ENCODE peak calls at places on chromosomes 7 and 10, in ten cellular contexts. V is stimulated activated CD8-positive, alpha-beta memory T cell treated with anti-CD3 and anti-CD28 coated beads, Interleukin-15, amount 100 ng/mL, for 1 hour; O is activated naive CD8-positive, alpha-beta T cell treated with anti-CD3 and anti-CD28 coated beads, Interleukin-2, amount 10 ng/mL, durations not matched to agents 7 days and 5 days; N is head of caudate nucleus; M is cardiac fibroblast; P is IMR-90; R is erythroblast; G is posterior cingulate gyrus; Q is stimulated activated CD4-positive, alpha-beta T cell treated with anti-CD3 and anti-CD28 coated beads, Interleukin-2, amount 100 ng/mL, for 48 hours; Y is mesendoderm. F is an unnamed sample.

GRCh38 chr7:123185756-123186155 is 14.0 kb downstream of the SLC13A1 start:
- DNase-seq in V (no peak), P (no peak), M (no peak), Q (no peak), O (no peak), Y (peak), G (no peak), N (no peak), R (no peak), F (no peak)

GRCh38 chr7:134785842-134786241 is 6.4 kb downstream of the CALD1 start:
- DNase-seq in O (no peak), N (no peak), V (no peak), P (no peak), Q (no peak), R (no peak), G (no peak), M (no peak), Y (no peak), F (no peak)

GRCh38 chr10:7092603-7093002 is 318.2 kb downstream of the SFMBT2 start:
- DNase-seq in O (no peak), Q (no peak), G (no peak), P (no peak), R (no peak), M (no peak), V (no peak), Y (no peak), N (no peak), F (no peak)

GRCh38 chr10:6199131-6199733 is 3.5 kb upstream of the PFKFB3 start:
- DNase-seq in O (no peak), R (no peak), M (no peak), Q (no peak), N (no peak), V (no peak), Y (no peak), P (no peak), G (no peak), F (no peak)

GRCh38 chr10:128161031-128161430 is 34.8 kb upstream of the MKI67 start:
- DNase-seq in M (no peak), Y (no peak), N (no peak), O (no peak), P (no peak), R (no peak), V (no peak), Q (no peak), G (no peak), F (no peak)

GRCh38 chr7:111364413-111364812 is 197.9 kb downstream of the IMMP2L start:
- DNase-seq in V (no peak), O (no peak), M (peak), P (peak), N (peak), G (no peak), Q (no peak), R (no peak), Y (no peak), F (no peak)

GRCh38 chr7:23468721-23469149 is 1.6 kb downstream of the IGF2BP3 start:
- DNase-seq in V (no peak), G (no peak), Q (no peak), P (no peak), O (no peak), R (peak), M (no peak), N (no peak), Y (peak), F (peak)

GRCh38 chr7:48781783-48782182 is 142.6 kb upstream of the CDC14C start:
- DNase-seq in Q (no peak), V (no peak), Y (no peak), M (no peak), P (no peak), G (no peak), O (no peak), N (no peak), R (no peak), F (no peak)

GRCh38 chr10:6643962-6644361 is 63.9 kb upstream of the PRKCQ start:
- DNase-seq in Y (no peak), M (no peak), N (no peak), G (no peak), Q (no peak), P (no peak), V (no peak), O (no peak), R (no peak), F (no peak)

GRCh38 chr10:128641998-128642397 is 515.8 kb upstream of the MKI67 start:
- DNase-seq in Q (no peak), G (no peak), P (no peak), V (no peak), R (no peak), N (peak), O (no peak), M (no peak), Y (peak), F (no peak)

GRCh38 chr7:90345548-90346319 is 782 bp upstream of the GTPBP10 start:
- DNase-seq in Q (no peak), O (no peak), M (peak), V (no peak), P (peak), G (no peak), Y (peak), R (peak), N (peak), F (no peak)

GRCh38 chr7:99203092-99203491 is 4.8 kb downstream of the KPNA7 start:
- DNase-seq in N (no peak), M (no peak), R (no peak), O (no peak), Y (no peak), G (no peak), Q (no peak), V (no peak), P (no peak), F (no peak)

GRCh38 chr10:81414038-81414437 is 461.0 kb upstream of the NRG3 start:
- DNase-seq in O (no peak), R (no peak), Y (peak), N (no peak), M (no peak), V (no peak), Q (no peak), P (no peak), G (no peak), F (no peak)

GRCh38 chr7:151666886-151667285 is 147.2 kb upstream of the RHEB start:
- DNase-seq in P (no peak), G (no peak), V (no peak), Y (no peak), M (no peak), N (no peak), O (no peak), Q (no peak), R (no peak), F (no peak)

GRCh38 chr10:30929901-30930520 is 101.7 kb downstream of the ZNF438 start:
- DNase-seq in O (no peak), P (no peak), R (no peak), G (no peak), Q (no peak), V (no peak), Y (no peak), M (no peak), N (no peak), F (no peak)

GRCh38 chr10:85430991-85431390 is 935.6 kb downstream of the GRID1 start:
- DNase-seq in Q (no peak), N (no peak), Y (no peak), P (no peak), R (no peak), V (no peak), G (no peak), M (no peak), O (no peak), F (no peak)

GRCh38 chr7:156148995-156149394 is 336.7 kb upstream of the SHH start:
- DNase-seq in Q (no peak), R (no peak), O (no peak), V (no peak), M (no peak), P (no peak), G (no peak), N (no peak), Y (no peak), F (no peak)

GRCh38 chr10:72935358-72935757 is 19.2 kb downstream of the PLA2G12B start:
- DNase-seq in Q (no peak), V (no peak), M (no peak), G (no peak), Y (no peak), R (no peak), O (no peak), P (peak), N (no peak), F (no peak)

GRCh38 chr10:116084166-116084565 is 188.8 kb downstream of the GFRA1 start:
- DNase-seq in G (no peak), M (no peak), P (peak), Q (no peak), Y (no peak), V (no peak), O (no peak), R (no peak), N (no peak), F (no peak)

GRCh38 chr7:35463176-35463575 is 209.3 kb upstream of the TBX20 start:
- DNase-seq in P (no peak), O (no peak), R (no peak), N (no peak), V (no peak), G (no peak), Q (no peak), M (no peak), Y (no peak), F (no peak)

GRCh38 chr7:54796150-54796549 is 37.1 kb upstream of the SEC61G start:
- DNase-seq in Y (no peak), P (peak), Q (no peak), R (no peak), N (no peak), G (no peak), M (peak), O (no peak), V (no peak), F (no peak)

GRCh38 chr10:2351566-2351965 is 614.2 kb upstream of the ADARB2 start:
- DNase-seq in R (no peak), M (no peak), P (no peak), Q (no peak), N (no peak), V (no peak), G (no peak), Y (no peak), O (no peak), F (no peak)

GRCh38 chr7:96080021-96080420 is 241.9 kb downstream of the SLC25A13 start:
- DNase-seq in Y (no peak), N (no peak), R (no peak), V (no peak), M (no peak), P (peak), Q (no peak), G (no peak), O (no peak), F (no peak)

GRCh38 chr7:115707236-115707635 is 323.3 kb downstream of the TFEC start:
- DNase-seq in M (peak), R (peak), Y (peak), V (no peak), N (no peak), O (no peak), G (no peak), Q (no peak), P (peak), F (peak)

GRCh38 chr7:116087291-116087690 is 56.7 kb upstream of the TFEC start:
- DNase-seq in G (no peak), Q (no peak), R (no peak), O (no peak), V (no peak), P (no peak), M (no peak), Y (no peak), N (no peak), F (no peak)

F was measured in HuH-7.